ENCODE peak calls at places on chromosomes 11 and 22, in eight cellular contexts. T, D, J, Z, M, Y, X and C are unnamed samples.

GRCh38 chr22:37258810-37259472 is 14.9 kb upstream of the RAC2 start:
- DNase-seq in T (no peak), D (no peak), J (no peak), Z (no peak), M (peak; percentile 23), Y (no peak), X (no peak), C (no peak)

GRCh38 chr11:96205460-96205809 is 137.6 kb downstream of the MAML2 start:
- DNase-seq in T (no peak), D (no peak), J (no peak), Z (no peak), M (no peak), Y (no peak), X (no peak), C (no peak)

GRCh38 chr22:44671742-44672141 is 30.3 kb upstream of the PRR5 start:
- DNase-seq in T (no peak), D (no peak), J (no peak), Z (no peak), M (no peak), Y (no peak), X (no peak), C (no peak)

GRCh38 chr11:46002146-46002545 is 79.7 kb downstream of the LARGE2 start:
- DNase-seq in T (no peak), D (no peak), J (no peak), Z (no peak), M (no peak), Y (no peak), X (no peak), C (no peak)

GRCh38 chr11:99739464-99740089 is 718.8 kb downstream of the CNTN5 start:
- DNase-seq in T (peak; percentile 69), D (no peak), J (no peak), Z (no peak), M (no peak), Y (no peak), X (peak; percentile 15), C (no peak)

GRCh38 chr22:30045001-30045887 is 35.0 kb upstream of the HORMAD2 start:
- DNase-seq in T (no peak), D (no peak), J (no peak), Z (no peak), M (no peak), Y (no peak), X (no peak), C (no peak)

GRCh38 chr11:65212226-65212801 is 30.6 kb downstream of the CAPN1 start:
- DNase-seq in T (peak; percentile 14), D (no peak), J (no peak), Z (no peak), M (no peak), Y (no peak), X (no peak), C (no peak)

GRCh38 chr22:17213976-17214375 is 5.3 kb downstream of the ADA2 start:
- DNase-seq in T (peak; percentile 59), D (peak; percentile 40), J (peak; percentile 40), Z (peak; percentile 68), M (no peak), Y (peak; percentile 50), X (peak; percentile 74), C (peak; percentile 60)

GRCh38 chr11:117621226-117621625 is 175.8 kb downstream of the DSCAML1 start:
- DNase-seq in T (no peak), D (peak; percentile 15), J (peak; percentile 8), Z (no peak), M (no peak), Y (no peak), X (no peak), C (no peak)

GRCh38 chr11:16211407-16211806 is 144.9 kb downstream of the SOX6 start:
- DNase-seq in T (no peak), D (no peak), J (no peak), Z (no peak), M (no peak), Y (no peak), X (no peak), C (no peak)

GRCh38 chr22:24148586-24148985 is 32.7 kb upstream of the SUSD2 start:
- DNase-seq in T (no peak), D (no peak), J (no peak), Z (no peak), M (no peak), Y (no peak), X (no peak), C (peak; percentile 37)
- H3K4me1 ChIP-seq in T (peaks cover 87% of the 10 kb centered on the region), D (peaks cover 15% of the 10 kb centered on the region), J (peaks cover 21% of the 10 kb centered on the region), Z (peaks cover 91% of the 10 kb centered on the region), M (peaks cover 11% of the 10 kb centered on the region), Y (peaks cover 49% of the 10 kb centered on the region), X (peaks cover 41% of the 10 kb centered on the region), C (peaks cover 37% of the 10 kb centered on the region)

GRCh38 chr22:47575291-47575690 is 812.8 kb downstream of the TBC1D22A start:
- DNase-seq in T (no peak), D (no peak), J (no peak), Z (peak; percentile 23), M (peak; percentile 32), Y (no peak), X (peak; percentile 52), C (no peak)
- H3K9me3 ChIP-seq in T (no peaks in the 10 kb centered on the region), D (peaks cover 8% of the 10 kb centered on the region), J (no peaks in the 10 kb centered on the region), Z (no peaks in the 10 kb centered on the region), M (no peaks in the 10 kb centered on the region), Y (no peaks in the 10 kb centered on the region), X (no peaks in the 10 kb centered on the region), C (no peaks in the 10 kb centered on the region)

GRCh38 chr11:66888282-66888681 is 31.4 kb downstream of the LRFN4 start:
- DNase-seq in T (no peak), D (no peak), J (no peak), Z (no peak), M (no peak), Y (no peak), X (no peak), C (no peak)
- H3K4me1 ChIP-seq in T (peaks cover 12% of the 10 kb centered on the region), D (peaks cover 7% of the 10 kb centered on the region), J (peaks cover 76% of the 10 kb centered on the region), Z (no peaks in the 10 kb centered on the region), M (no peaks in the 10 kb centered on the region), Y (peaks cover 10% of the 10 kb centered on the region), X (no peaks in the 10 kb centered on the region), C (no peaks in the 10 kb centered on the region)

GRCh38 chr22:48548391-48548790 is 1279.3 kb downstream of the BRD1 start:
- DNase-seq in T (no peak), D (no peak), J (no peak), Z (no peak), M (no peak), Y (no peak), X (no peak), C (no peak)
- H3K9me3 ChIP-seq in T (no peaks in the 10 kb centered on the region), D (peaks cover 10% of the 10 kb centered on the region), J (no peaks in the 10 kb centered on the region), Z (no peaks in the 10 kb centered on the region), M (no peaks in the 10 kb centered on the region), Y (no peaks in the 10 kb centered on the region), X (no peaks in the 10 kb centered on the region), C (no peaks in the 10 kb centered on the region)